ENCODE peak calls at places on chromosomes 7 and 10, in nine cellular contexts. L is HCT116, F is breast epithelium, R is spleen, H is endothelial cell of umbilical vein, T is GM12891, M is K562, G is HepG2, X is suprapubic skin. P is an unnamed sample.

GRCh38 chr7:154931906-154932305 is 71.0 kb downstream of the PAXIP1 start:
- DNase-seq in T (no peak), F (no peak), H (no peak), X (no peak), G (no peak), M (no peak), R (no peak), L (no peak), P (no peak)

GRCh38 chr7:913736-914520 is 37.6 kb downstream of the GET4 start:
- DNase-seq in R (no peak), M (no peak), X (no peak), F (peak), T (no peak), L (no peak), G (no peak), H (no peak), P (no peak)

GRCh38 chr7:93390660-93391059 is 158.5 kb downstream of the VPS50 start:
- DNase-seq in T (no peak), L (no peak), X (no peak), F (no peak), H (no peak), G (no peak), R (no peak), M (no peak), P (no peak)

GRCh38 chr7:151088019-151088855 is 2.0 kb downstream of the AGAP3 start:
- DNase-seq in F (no peak), L (no peak), T (no peak), G (no peak), M (no peak), R (no peak), X (no peak), H (peak), P (no peak)

GRCh38 chr7:138064856-138065357 is 11.4 kb upstream of the AKR1D1 start:
- DNase-seq in X (no peak), G (peak), T (no peak), H (no peak), R (no peak), F (no peak), L (no peak), M (no peak), P (no peak)

GRCh38 chr10:122162566-122163181 is 108.4 kb upstream of the BTBD16 start:
- DNase-seq in X (no peak), T (no peak), M (no peak), F (no peak), R (no peak), H (no peak), G (peak), L (no peak), P (no peak)

GRCh38 chr7:108181073-108181985 is 51.2 kb upstream of the LAMB4 start:
- DNase-seq in M (peak), L (peak), H (peak), R (no peak), F (no peak), G (peak), T (no peak), X (no peak), P (no peak)

GRCh38 chr10:16843252-16843870 is 26.1 kb upstream of the RSU1 start:
- DNase-seq in X (no peak), L (peak), M (peak), F (no peak), R (no peak), G (peak), H (peak), T (no peak), P (no peak)

GRCh38 chr7:83547526-83547925 is 101.4 kb downstream of the SEMA3E start:
- DNase-seq in F (no peak), L (peak), T (no peak), G (no peak), X (no peak), R (no peak), H (peak), M (no peak), P (no peak)

GRCh38 chr7:75599244-75599771 is 107.2 kb downstream of the SPDYE5 start:
- DNase-seq in H (peak), G (no peak), L (no peak), R (no peak), X (no peak), M (no peak), T (no peak), F (no peak), P (no peak)

GRCh38 chr7:16838386-16838785 is 33.6 kb upstream of the AGR2 start:
- DNase-seq in H (no peak), L (no peak), R (no peak), X (no peak), G (no peak), T (no peak), M (no peak), F (no peak), P (no peak)

GRCh38 chr10:11326241-11326640 is 285.2 kb downstream of the USP6NL start:
- DNase-seq in H (no peak), M (no peak), T (no peak), F (no peak), G (no peak), X (no peak), R (no peak), L (no peak), P (no peak)

GRCh38 chr7:47488969-47489342 is 93.0 kb downstream of the TNS3 start:
- DNase-seq in M (no peak), T (no peak), R (peak), F (no peak), X (no peak), G (no peak), H (no peak), L (no peak), P (no peak)

GRCh38 chr7:108146070-108146842 is 16.1 kb upstream of the LAMB4 start:
- DNase-seq in G (peak), F (peak), T (no peak), H (peak), M (peak), X (peak), L (peak), R (no peak), P (no peak)

DNA sequence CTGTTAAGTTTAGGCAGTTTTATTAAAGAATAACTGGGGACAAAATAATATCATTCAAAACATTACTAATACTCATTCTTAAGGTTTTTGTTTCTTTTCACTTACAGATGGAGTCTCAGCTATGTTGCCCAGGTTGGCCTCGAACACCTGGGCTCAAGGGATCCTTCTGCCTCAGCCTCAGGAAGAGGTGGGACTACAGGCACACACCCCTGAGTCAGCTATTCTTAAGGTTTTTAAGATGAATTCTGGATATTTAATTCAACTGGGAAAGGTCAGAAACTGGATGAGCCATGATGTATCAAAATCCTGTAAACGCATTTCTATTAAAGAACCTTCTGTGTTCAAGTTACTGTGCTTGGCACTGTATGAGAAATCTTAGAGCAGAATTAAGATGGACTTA is 3.5 kb downstream of the OAT start:
- DNase-seq in G (no peak), L (no peak), T (no peak), R (no peak), F (no peak), X (peak), M (no peak), H (no peak), P (no peak)
- TF ChIP-seq POLR2AphosphoS5 in G (no peak), L (no peak), T (no peak), R (no peak), F (no peak), X (no peak), M (no peak), H (no peak), P (no peak)

GRCh38 chr10:97427571-97428179 is 1.7 kb downstream of the PGAM1 start:
- DNase-seq in H (peak), X (no peak), L (no peak), F (peak), T (no peak), G (peak), M (no peak), R (no peak), P (no peak)

GRCh38 chr10:97426776-97427570 is 982 bp downstream of the PGAM1 start:
- DNase-seq in F (no peak), X (no peak), M (no peak), G (no peak), T (no peak), L (no peak), H (peak), R (no peak), P (no peak)

GRCh38 chr10:97433430-97434001 is 7.5 kb downstream of the PGAM1 start:
- DNase-seq in G (no peak), H (no peak), R (no peak), L (no peak), M (no peak), F (no peak), T (no peak), X (no peak), P (no peak)

GRCh38 chr10:97425964-97426775 is at the start of gene PGAM1:
- DNase-seq in M (peak), F (peak), H (peak), L (peak), X (peak), G (peak), R (peak), T (peak), P (peak)

DNA sequence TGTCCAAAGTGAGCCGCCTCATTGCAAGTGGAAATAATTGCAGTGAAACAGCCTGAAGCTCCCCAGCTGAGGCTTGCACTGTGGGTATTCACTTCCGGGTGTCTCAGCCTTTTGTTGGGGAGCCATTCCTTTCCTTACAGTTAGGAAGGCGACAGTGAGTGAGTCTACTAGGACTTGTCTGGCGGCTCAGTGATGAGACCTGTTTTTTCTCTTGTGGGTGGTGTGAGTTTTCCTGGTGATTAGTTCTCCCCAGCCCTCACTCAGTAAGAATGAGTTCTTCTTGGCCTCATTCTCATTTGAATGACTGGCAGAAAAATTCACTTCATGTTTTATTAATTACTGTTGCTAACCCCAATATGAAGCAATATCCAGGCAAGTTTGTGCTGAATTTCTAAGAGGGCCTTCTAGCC is 2.6 kb downstream of the PGAM1 start:
- DNase-seq in F (no peak), L (no peak), X (no peak), R (no peak), H (no peak), T (no peak), M (no peak), G (no peak), P (no peak)
- TF ChIP-seq POLR2A in F (no peak), L (no peak), X (no peak), R (no peak), H (no peak), T (no peak), M (no peak), G (no peak), P (no peak)

GRCh38 chr7:129943352-129943751 is 9.4 kb downstream of the UBE2H start:
- DNase-seq in R (no peak), T (no peak), M (no peak), L (no peak), G (no peak), H (no peak), F (peak), X (no peak), P (no peak)
- TF ChIP-seq POLR2AphosphoS5 in R (no peak), T (no peak), M (no peak), L (no peak), G (no peak), H (no peak), F (no peak), X (no peak), P (no peak)

DNA sequence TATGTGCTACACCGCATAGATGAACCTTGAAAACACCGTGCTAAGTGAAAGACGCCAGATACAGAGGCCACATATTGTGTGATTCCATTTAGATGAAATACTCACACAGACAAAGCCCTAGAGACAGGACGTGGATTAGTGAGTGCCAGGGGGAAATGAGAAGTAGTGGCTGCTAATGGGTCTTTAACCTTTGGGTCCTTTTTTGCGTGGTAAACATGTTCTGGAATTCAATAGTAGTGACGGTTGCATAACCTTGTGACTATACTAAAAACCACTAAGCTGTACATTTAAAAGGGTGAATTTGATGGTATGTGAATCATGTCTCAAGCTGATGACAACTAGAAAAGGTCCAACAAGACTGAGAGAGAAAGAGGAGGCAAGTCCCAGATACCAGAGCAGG is 15.6 kb downstream of the SMKR1 start:
- DNase-seq in F (no peak), X (no peak), R (no peak), T (no peak), G (no peak), H (no peak), M (no peak), L (no peak), P (no peak)
- TF ChIP-seq POLR2A in F (no peak), X (no peak), R (no peak), T (no peak), G (no peak), H (no peak), M (no peak), L (no peak), P (no peak)

GRCh38 chr7:105444342-105444938 is 55.7 kb upstream of the SRPK2 start:
- DNase-seq in L (no peak), T (no peak), H (no peak), R (no peak), G (no peak), X (no peak), F (no peak), M (no peak), P (no peak)
- TF ChIP-seq POLR2AphosphoS5 in L (no peak), T (no peak), H (no peak), R (no peak), G (no peak), X (no peak), F (no peak), M (no peak), P (no peak)

GRCh38 chr10:86755740-86756510 is 494 bp upstream of the BMPR1A start:
- DNase-seq in R (peak), T (peak), X (peak), F (peak), G (peak), H (no peak), L (peak), M (peak), P (no peak)
- TF ChIP-seq POLR2A in R (no peak), T (peak), X (peak), F (no peak), G (peak), H (no peak), L (peak), M (peak), P (no peak)

GRCh38 chr7:142784096-142784495 is 13.3 kb downstream of the PRSS2 start:
- DNase-seq in M (no peak), G (no peak), R (no peak), T (no peak), H (no peak), F (no peak), X (no peak), L (no peak), P (no peak)

GRCh38 chr7:142787034-142787768 is 16.4 kb downstream of the PRSS2 start:
- DNase-seq in M (no peak), X (no peak), R (no peak), T (no peak), H (no peak), F (no peak), G (no peak), L (no peak), P (no peak)

GRCh38 chr7:142785841-142786250 is 15.1 kb downstream of the PRSS2 start:
- DNase-seq in F (no peak), G (no peak), L (no peak), H (no peak), X (no peak), T (no peak), R (peak), M (no peak), P (no peak)

GRCh38 chr7:142787783-142788182 is 17.0 kb downstream of the PRSS2 start:
- DNase-seq in M (no peak), L (no peak), H (no peak), X (no peak), F (no peak), G (no peak), R (no peak), T (no peak), P (no peak)

GRCh38 chr7:142782922-142783900 is 12.4 kb downstream of the PRSS2 start:
- DNase-seq in R (peak), T (peak), L (peak), G (peak), M (peak), X (peak), H (peak), F (peak), P (no peak)
- TF ChIP-seq POLR2AphosphoS5 in R (peak), T (no peak), L (no peak), G (no peak), M (no peak), X (no peak), H (no peak), F (no peak), P (peak)

DNA sequence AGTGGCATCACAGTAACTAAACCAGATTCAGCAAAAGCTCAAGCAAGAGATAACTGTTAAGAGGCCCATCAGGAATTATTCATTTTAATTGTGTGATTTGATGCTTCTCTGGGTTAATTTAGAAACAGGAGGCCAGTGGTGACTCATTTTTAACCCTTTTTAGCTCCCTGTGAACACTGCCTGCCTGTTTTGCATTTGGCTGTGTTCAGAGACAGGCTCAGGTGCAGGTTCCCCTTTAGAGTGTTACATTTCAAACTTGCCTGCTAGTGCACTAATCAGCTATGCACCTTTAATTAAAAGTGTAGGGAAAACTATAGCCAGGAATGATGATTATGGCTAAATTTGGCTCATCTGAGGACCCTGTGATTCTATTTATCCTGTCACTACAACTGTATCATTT is 6.5 kb downstream of the STAMBPL1 start:
- DNase-seq in M (no peak), G (no peak), H (no peak), L (no peak), T (no peak), R (no peak), X (no peak), F (no peak), P (no peak)
- TF ChIP-seq POLR2A in M (no peak), G (no peak), H (no peak), L (no peak), T (peak), R (no peak), X (no peak), F (no peak), P (no peak)

DNA sequence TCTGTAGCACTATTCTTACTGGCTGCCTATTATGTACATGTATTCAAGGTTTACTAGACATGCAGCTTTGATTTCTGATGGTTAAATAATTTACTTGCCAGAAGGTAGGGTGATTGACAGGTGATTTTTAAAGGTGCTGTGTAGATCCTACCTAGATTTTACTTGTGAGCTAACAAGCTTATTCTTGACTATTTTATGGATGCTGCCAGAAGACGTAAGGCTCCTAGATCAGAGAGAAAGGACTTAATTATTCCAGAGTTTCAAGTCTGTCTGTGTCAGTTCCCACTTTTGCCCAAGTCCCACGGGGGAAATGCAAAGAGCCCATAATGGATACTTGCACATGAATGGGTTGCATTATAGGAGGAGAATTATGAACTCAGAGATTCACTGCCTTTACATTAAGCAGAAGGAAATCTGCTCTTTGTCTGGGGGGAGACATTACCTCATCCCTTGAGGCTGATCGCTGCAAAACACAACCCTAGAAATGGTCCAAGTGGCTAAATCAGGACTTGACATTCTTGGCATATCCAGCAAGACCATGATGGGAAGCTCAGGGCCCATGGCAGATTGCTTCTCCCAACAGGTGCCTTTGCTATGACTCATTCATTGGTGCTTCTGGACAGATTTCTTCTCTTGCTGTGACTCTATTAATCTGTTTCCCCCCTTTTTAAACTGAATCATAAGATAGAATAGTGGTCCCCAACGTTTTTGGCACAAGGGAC is 32.1 kb downstream of the GPR158 start:
- DNase-seq in L (no peak), T (no peak), H (no peak), M (no peak), X (no peak), R (no peak), F (no peak), G (no peak), P (no peak)
- TF ChIP-seq POLR2AphosphoS5 in L (no peak), T (no peak), H (no peak), M (no peak), X (no peak), R (no peak), F (no peak), G (no peak), P (no peak)

GRCh38 chr7:24821045-24821853 is 64.0 kb upstream of the GSDME start:
- DNase-seq in L (peak), F (peak), H (peak), R (peak), M (peak), T (no peak), G (peak), X (peak), P (no peak)
- TF ChIP-seq POLR2A in L (no peak), F (no peak), H (no peak), R (no peak), M (peak), T (peak), G (no peak), X (no peak), P (no peak)